ENCODE peak calls at places on chromosome 15, in nine cellular contexts. B is naive thymus-derived CD4-positive, alpha-beta T cell; T is cerebellum; C is H9; S is colonic mucosa; F is activated CD4-positive, alpha-beta T cell treated with anti-CD3 and anti-CD28 coated beads, Interleukin-2, amount 50 U/mL, for 24 hours; W is IMR-90; U is fibroblast of lung; O is stimulated activated CD4-positive, alpha-beta T cell treated with anti-CD3 and anti-CD28 coated beads, TNF-alpha, amount 100 ng/mL, for 4 hours. A is an unnamed sample.
A peak's percentile ranks its signal among the peaks of the same experiment; 100 is the strongest.

GRCh38 chr15:60602323-60602722 is 123.4 kb upstream of the ICE2 start:
- DNase-seq in W (no peak), C (no peak), T (no peak), O (no peak), B (no peak), F (no peak), U (no peak), S (no peak), A (no peak)

GRCh38 chr15:85772668-85773067 is 22.1 kb downstream of the KLHL25 start:
- DNase-seq in W (no peak), O (no peak), B (no peak), S (peak; percentile 52), U (no peak), F (no peak), C (no peak), T (no peak), A (no peak)

GRCh38 chr15:66995257-66995656 is 70.1 kb upstream of the SMAD3 start:
- DNase-seq in S (no peak), C (no peak), F (no peak), T (no peak), O (no peak), W (peak; percentile 86), B (no peak), U (peak; percentile 57), A (no peak)

GRCh38 chr15:57224664-57225063 is 151.6 kb upstream of the CGNL1 start:
- DNase-seq in U (peak; percentile 91), B (no peak), W (peak; percentile 70), F (no peak), S (no peak), O (no peak), T (no peak), C (no peak), A (no peak)

GRCh38 chr15:52789601-52790165 is 453 bp downstream of the ONECUT1 start:
- DNase-seq in T (no peak), C (no peak), B (no peak), O (no peak), U (peak; percentile 23), S (no peak), W (peak; percentile 10), F (no peak), A (peak; percentile 22)

GRCh38 chr15:90680371-90680935 is 36.7 kb upstream of the BLM start:
- DNase-seq in S (no peak), O (no peak), F (no peak), C (no peak), T (no peak), U (peak; percentile 95), W (peak; percentile 98), B (no peak), A (no peak)

GRCh38 chr15:52760562-52760961 is 29.6 kb downstream of the ONECUT1 start:
- DNase-seq in C (no peak), T (no peak), U (no peak), F (no peak), B (no peak), O (no peak), S (no peak), W (no peak), A (no peak)

GRCh38 chr15:80773122-80773551 is 6.0 kb upstream of the CEMIP start:
- DNase-seq in C (no peak), O (no peak), F (no peak), T (no peak), U (peak; percentile 74), W (peak; percentile 35), B (no peak), S (no peak), A (no peak)

A was measured in Jurkat, Clone E6-1.